ENCODE peak calls at places on chromosomes 16 and 17, in eight cellular contexts. V, O, H, M, W, R, J and D are unnamed samples.

GRCh38 chr16:54303613-54304012 is 17.0 kb upstream of the IRX3 start:
- DNase-seq in V (no peak), O (no peak), H (no peak), M (no peak), W (no peak), R (no peak), J (no peak), D (no peak)

GRCh38 chr16:52713740-52714139 is 166.8 kb upstream of the TOX3 start:
- DNase-seq in V (no peak), O (no peak), H (no peak), M (no peak), W (no peak), R (no peak), J (no peak), D (no peak)

GRCh38 chr17:17060001-17060929 is 18.0 kb downstream of the MPRIP start:
- DNase-seq in V (no peak), O (no peak), H (no peak), M (no peak), W (no peak), R (no peak), J (no peak), D (no peak)

GRCh38 chr17:2723505-2723996 is 12.0 kb upstream of the CLUH start:
- DNase-seq in V (no peak), O (peak), H (no peak), M (no peak), W (no peak), R (no peak), J (peak), D (no peak)

GRCh38 chr17:12037970-12038369 is 17.3 kb downstream of the MAP2K4 start:
- DNase-seq in V (no peak), O (no peak), H (no peak), M (no peak), W (no peak), R (no peak), J (no peak), D (no peak)

GRCh38 chr16:23255000-23255399 is 47.1 kb upstream of the SCNN1B start:
- DNase-seq in V (no peak), O (no peak), H (no peak), M (no peak), W (no peak), R (no peak), J (no peak), D (no peak)

GRCh38 chr17:55883112-55883511 is 132.3 kb downstream of the PCTP start:
- DNase-seq in V (peak), O (peak), H (no peak), M (no peak), W (no peak), R (no peak), J (no peak), D (no peak)

GRCh38 chr17:8068736-8069586 is 18.6 kb downstream of the ALOX12B start:
- DNase-seq in V (no peak), O (no peak), H (no peak), M (no peak), W (no peak), R (no peak), J (no peak), D (no peak)

GRCh38 chr16:55508941-55509920 is at the start of gene LPCAT2:
- DNase-seq in V (peak), O (peak), H (peak), M (peak), W (peak), R (peak), J (peak), D (peak)

GRCh38 chr17:67359960-67360817 is 6.2 kb downstream of the PSMD12 start:
- DNase-seq in V (peak), O (peak), H (no peak), M (peak), W (no peak), R (no peak), J (peak), D (no peak)

GRCh38 chr16:57530104-57530522 is 6.3 kb downstream of the CCDC102A start:
- DNase-seq in V (peak), O (no peak), H (no peak), M (peak), W (no peak), R (no peak), J (no peak), D (peak)

GRCh38 chr16:1458977-1459341 is 14.6 kb upstream of the CCDC154 start:
- DNase-seq in V (no peak), O (no peak), H (peak), M (no peak), W (no peak), R (no peak), J (no peak), D (no peak)

GRCh38 chr16:86496929-86497381 is 13.4 kb upstream of the FOXF1 start:
- DNase-seq in V (peak), O (peak), H (no peak), M (no peak), W (no peak), R (no peak), J (no peak), D (no peak)

GRCh38 chr17:6994666-6995246 is 1.1 kb upstream of the ALOX12 start:
- DNase-seq in V (no peak), O (no peak), H (no peak), M (peak), W (no peak), R (no peak), J (no peak), D (no peak)

GRCh38 chr17:49337900-49338299 is 24.1 kb downstream of the ZNF652 start:
- DNase-seq in V (no peak), O (no peak), H (no peak), M (peak), W (no peak), R (peak), J (no peak), D (no peak)

GRCh38 chr16:24683847-24684493 is 45.5 kb upstream of the TNRC6A start:
- DNase-seq in V (no peak), O (peak), H (no peak), M (no peak), W (no peak), R (no peak), J (no peak), D (no peak)

GRCh38 chr16:85555549-85556455 is 57.3 kb upstream of the GSE1 start:
- DNase-seq in V (no peak), O (no peak), H (peak), M (peak), W (peak), R (peak), J (peak), D (no peak)

GRCh38 chr17:77962349-77962748 is 3.8 kb downstream of the TNRC6C start:
- DNase-seq in V (no peak), O (peak), H (no peak), M (no peak), W (no peak), R (no peak), J (no peak), D (no peak)
- H3K4me3 ChIP-seq in V (no peak), O (no peak), H (no peak), M (no peak), W (no peak), R (no peak), J (no peak), D (no peak)

GRCh38 chr17:61454932-61455753 is 2.9 kb downstream of the TBX4 start:
- DNase-seq in V (peak), O (peak), H (no peak), M (no peak), W (no peak), R (no peak), J (no peak), D (no peak)
- H3K4me3 ChIP-seq in V (no peak), O (peak), H (no peak), M (no peak), W (no peak), R (no peak), J (no peak), D (no peak)

GRCh38 chr17:29617125-29617480 is 5.6 kb downstream of the CORO6 start:
- DNase-seq in V (peak), O (peak), H (peak), M (peak), W (peak), R (peak), J (peak), D (peak)

GRCh38 chr17:29615048-29615385 is 7.7 kb downstream of the CORO6 start:
- DNase-seq in V (no peak), O (peak), H (no peak), M (peak), W (peak), R (no peak), J (no peak), D (no peak)

GRCh38 chr17:29617481-29618271 is 5.0 kb downstream of the CORO6 start:
- DNase-seq in V (peak), O (peak), H (peak), M (peak), W (peak), R (peak), J (no peak), D (peak)

GRCh38 chr17:29615492-29616299 is 7.0 kb downstream of the CORO6 start:
- DNase-seq in V (peak), O (peak), H (peak), M (peak), W (peak), R (peak), J (peak), D (peak)

GRCh38 chr17:29616300-29617048 is 6.2 kb downstream of the CORO6 start:
- DNase-seq in V (no peak), O (no peak), H (no peak), M (no peak), W (no peak), R (no peak), J (no peak), D (no peak)
- H3K4me3 ChIP-seq in V (peak), O (peak), H (peak), M (peak), W (peak), R (peak), J (no peak), D (peak)

GRCh38 chr17:70345061-70345460 is 175.7 kb downstream of the KCNJ2 start:
- DNase-seq in V (no peak), O (no peak), H (no peak), M (no peak), W (no peak), R (no peak), J (no peak), D (no peak)

GRCh38 chr17:70343134-70343533 is 173.8 kb downstream of the KCNJ2 start:
- DNase-seq in V (no peak), O (no peak), H (no peak), M (no peak), W (no peak), R (no peak), J (no peak), D (no peak)

GRCh38 chr17:70338946-70339354 is 169.6 kb downstream of the KCNJ2 start:
- DNase-seq in V (no peak), O (no peak), H (no peak), M (no peak), W (no peak), R (no peak), J (no peak), D (no peak)

GRCh38 chr17:70344356-70345060 is 175.2 kb downstream of the KCNJ2 start:
- DNase-seq in V (no peak), O (no peak), H (no peak), M (peak), W (no peak), R (no peak), J (no peak), D (peak)
- H3K4me3 ChIP-seq in V (no peak), O (no peak), H (no peak), M (peak), W (peak), R (peak), J (no peak), D (no peak)

GRCh38 chr17:74429604-74430384 is 2.1 kb upstream of the GPRC5C start:
- DNase-seq in V (peak), O (peak), H (no peak), M (no peak), W (no peak), R (peak), J (no peak), D (peak)

GRCh38 chr17:74432484-74433391 is 850 bp downstream of the GPRC5C start:
- DNase-seq in V (peak), O (peak), H (no peak), M (no peak), W (no peak), R (peak), J (no peak), D (no peak)

GRCh38 chr17:74430706-74431567 is 951 bp upstream of the GPRC5C start:
- DNase-seq in V (peak), O (peak), H (peak), M (peak), W (peak), R (peak), J (no peak), D (peak)

GRCh38 chr17:74431568-74432483 is at the start of gene GPRC5C:
- DNase-seq in V (peak), O (peak), H (peak), M (peak), W (peak), R (peak), J (peak), D (peak)

DNA sequence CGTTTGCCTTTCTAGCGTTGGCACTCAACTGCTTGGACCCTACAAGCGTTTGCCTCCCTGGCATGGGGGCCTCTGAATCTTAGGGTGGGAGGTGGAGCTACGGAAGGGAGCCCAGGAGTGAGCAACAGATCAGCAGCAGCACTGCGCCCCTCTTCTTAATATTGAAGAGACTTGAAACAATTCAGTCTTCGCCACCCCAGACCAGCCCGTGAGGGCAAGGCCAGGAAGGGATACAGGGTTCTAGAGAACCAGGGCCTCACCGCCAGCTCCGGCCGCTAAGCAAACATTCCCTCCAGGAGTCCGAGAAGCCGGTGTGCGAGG is 1.5 kb upstream of the GPRC5C start:
- DNase-seq in V (no peak), O (no peak), H (no peak), M (no peak), W (no peak), R (peak), J (no peak), D (no peak)
- H3K4me3 ChIP-seq in V (peak), O (peak), H (no peak), M (peak), W (peak), R (peak), J (peak), D (peak)

GRCh38 chr16:88634141-88634993 is 4.0 kb upstream of the IL17C start:
- DNase-seq in V (peak), O (peak), H (peak), M (peak), W (peak), R (no peak), J (no peak), D (peak)
- H3K4me3 ChIP-seq in V (peak), O (peak), H (peak), M (peak), W (peak), R (no peak), J (no peak), D (peak)